ENCODE peak calls at places on chromosomes 11 and 22, in four cellular contexts. E is epithelial cell of esophagus, K is breast epithelium, Q is tibial artery. V is an unnamed sample.

GRCh38 chr11:32420937-32421532 is 14.3 kb downstream of the WT1 start:
- DNase-seq in E (no peak), K (no peak), Q (no peak), V (no peak)

GRCh38 chr11:35006389-35007128 is 90.1 kb downstream of the PDHX start:
- DNase-seq in E (no peak), K (no peak), Q (no peak), V (no peak)

GRCh38 chr22:19986410-19987341 is 29.9 kb downstream of the ARVCF start:
- DNase-seq in E (peak), K (peak), Q (peak), V (no peak)

GRCh38 chr11:22711212-22711770 is 44.9 kb downstream of the GAS2 start:
- DNase-seq in E (peak), K (no peak), Q (no peak), V (no peak)

GRCh38 chr11:6411594-6412031 is 7.3 kb downstream of the APBB1 start:
- DNase-seq in E (no peak), K (no peak), Q (no peak), V (no peak)

GRCh38 chr11:44208976-44209603 is 100.8 kb downstream of the ALX4 start:
- DNase-seq in E (no peak), K (no peak), Q (no peak), V (no peak)

GRCh38 chr22:18955696-18956095 is 19.6 kb upstream of the PRODH start:
- DNase-seq in E (no peak), K (no peak), Q (peak), V (no peak)

GRCh38 chr11:42526366-42526765 is 785.4 kb upstream of the API5 start:
- DNase-seq in E (no peak), K (no peak), Q (no peak), V (no peak)

GRCh38 chr11:15170170-15170569 is 55.4 kb downstream of the INSC start:
- DNase-seq in E (peak), K (no peak), Q (no peak), V (no peak)

GRCh38 chr11:17613428-17613962 is 66.4 kb downstream of the OTOG start:
- DNase-seq in E (no peak), K (no peak), Q (no peak), V (no peak)

GRCh38 chr11:8018742-8019631 is 31.9 kb downstream of the EIF3F start:
- DNase-seq in E (peak), K (peak), Q (peak), V (peak)

GRCh38 chr11:104104201-104104600 is 59.7 kb downstream of the PDGFD start:
- DNase-seq in E (no peak), K (no peak), Q (no peak), V (no peak)

GRCh38 chr11:116256155-116256554 is 516.6 kb downstream of the BUD13 start:
- DNase-seq in E (no peak), K (no peak), Q (no peak), V (no peak)

GRCh38 chr22:20777420-20778177 is 3.7 kb downstream of the SERPIND1 start:
- DNase-seq in E (peak), K (no peak), Q (peak), V (no peak)

GRCh38 chr11:78080818-78081495 is 1.3 kb upstream of the NDUFC2 start:
- DNase-seq in E (no peak), K (no peak), Q (no peak), V (no peak)

GRCh38 chr22:43881091-43882061 is 10.4 kb downstream of the PNPLA5 start:
- DNase-seq in E (no peak), K (no peak), Q (no peak), V (no peak)

GRCh38 chr11:839875-840617 is 2.3 kb downstream of the POLR2L start:
- DNase-seq in E (peak), K (no peak), Q (no peak), V (no peak)
- TF ChIP-seq CTCF in E (peak), K (no peak), Q (no peak), V (no peak)

DNA sequence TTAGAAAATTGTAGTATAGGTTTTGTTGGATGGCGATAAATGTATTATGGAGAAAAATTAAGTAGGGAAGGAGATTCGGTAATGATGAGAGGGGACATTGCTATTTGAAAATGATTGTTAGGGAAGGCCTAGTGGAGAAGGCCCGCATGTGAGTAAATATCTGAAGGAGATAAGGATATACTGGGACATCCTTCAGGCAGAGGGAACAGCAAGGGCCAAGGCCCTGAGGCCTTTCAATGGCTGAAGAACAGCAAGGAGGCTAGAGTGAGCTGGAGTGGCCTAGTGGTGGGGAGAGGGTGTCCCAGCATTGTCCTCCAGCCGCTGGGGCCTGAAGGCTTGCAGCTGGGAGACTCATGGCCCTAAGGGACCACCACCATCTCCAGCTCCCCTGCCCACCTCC is 23.2 kb upstream of the ARRB1 start:
- DNase-seq in E (no peak), K (no peak), Q (no peak), V (no peak)
- TF ChIP-seq CTCF in E (no peak), K (no peak), Q (no peak), V (no peak)

DNA sequence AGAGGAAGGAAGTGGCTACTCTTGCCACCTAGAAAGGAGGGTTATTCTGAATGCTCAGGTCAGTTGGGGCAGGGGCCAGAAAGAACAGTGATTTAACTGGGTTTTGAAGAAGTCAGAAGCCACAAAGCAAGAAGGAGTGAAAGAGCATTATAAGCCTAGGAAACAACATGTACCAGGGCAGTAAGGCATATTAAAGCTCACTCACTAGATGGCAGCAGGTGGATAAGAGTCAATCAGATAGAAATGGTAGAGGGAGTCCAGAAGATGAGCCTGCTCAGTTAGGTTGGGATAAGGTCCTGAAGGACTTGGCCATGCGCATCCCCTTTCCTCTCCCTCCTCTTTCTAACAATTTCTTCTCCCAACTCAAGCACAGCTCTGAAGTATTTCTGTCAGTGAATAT is 22.0 kb upstream of the PATE1 start:
- DNase-seq in E (peak), K (no peak), Q (no peak), V (no peak)
- TF ChIP-seq CTCF in E (peak), K (no peak), Q (no peak), V (no peak)

GRCh38 chr11:10658621-10659338 is 34.8 kb downstream of the IRAG1 start:
- DNase-seq in E (no peak), K (no peak), Q (no peak), V (no peak)
- TF ChIP-seq CTCF in E (no peak), K (no peak), Q (no peak), V (no peak)

GRCh38 chr11:59284773-59285129 is 72.0 kb upstream of the MPEG1 start:
- DNase-seq in E (no peak), K (no peak), Q (no peak), V (no peak)
- TF ChIP-seq CTCF in E (no peak), K (no peak), Q (no peak), V (no peak)

GRCh38 chr11:63015521-63016215 is at the start of gene SLC22A8:
- DNase-seq in E (no peak), K (no peak), Q (no peak), V (no peak)

GRCh38 chr11:63019506-63019905 is 3.9 kb upstream of the SLC22A8 start:
- DNase-seq in E (no peak), K (no peak), Q (no peak), V (no peak)

GRCh38 chr11:63014408-63015055 is 1.1 kb downstream of the SLC22A8 start:
- DNase-seq in E (no peak), K (no peak), Q (peak), V (no peak)

GRCh38 chr11:63020671-63021255 is 5.1 kb upstream of the SLC22A8 start:
- DNase-seq in E (no peak), K (no peak), Q (no peak), V (no peak)

GRCh38 chr11:63017306-63017974 is 1.8 kb upstream of the SLC22A8 start:
- DNase-seq in E (no peak), K (no peak), Q (no peak), V (no peak)
- TF ChIP-seq CTCF in E (no peak), K (no peak), Q (no peak), V (no peak)

DNA sequence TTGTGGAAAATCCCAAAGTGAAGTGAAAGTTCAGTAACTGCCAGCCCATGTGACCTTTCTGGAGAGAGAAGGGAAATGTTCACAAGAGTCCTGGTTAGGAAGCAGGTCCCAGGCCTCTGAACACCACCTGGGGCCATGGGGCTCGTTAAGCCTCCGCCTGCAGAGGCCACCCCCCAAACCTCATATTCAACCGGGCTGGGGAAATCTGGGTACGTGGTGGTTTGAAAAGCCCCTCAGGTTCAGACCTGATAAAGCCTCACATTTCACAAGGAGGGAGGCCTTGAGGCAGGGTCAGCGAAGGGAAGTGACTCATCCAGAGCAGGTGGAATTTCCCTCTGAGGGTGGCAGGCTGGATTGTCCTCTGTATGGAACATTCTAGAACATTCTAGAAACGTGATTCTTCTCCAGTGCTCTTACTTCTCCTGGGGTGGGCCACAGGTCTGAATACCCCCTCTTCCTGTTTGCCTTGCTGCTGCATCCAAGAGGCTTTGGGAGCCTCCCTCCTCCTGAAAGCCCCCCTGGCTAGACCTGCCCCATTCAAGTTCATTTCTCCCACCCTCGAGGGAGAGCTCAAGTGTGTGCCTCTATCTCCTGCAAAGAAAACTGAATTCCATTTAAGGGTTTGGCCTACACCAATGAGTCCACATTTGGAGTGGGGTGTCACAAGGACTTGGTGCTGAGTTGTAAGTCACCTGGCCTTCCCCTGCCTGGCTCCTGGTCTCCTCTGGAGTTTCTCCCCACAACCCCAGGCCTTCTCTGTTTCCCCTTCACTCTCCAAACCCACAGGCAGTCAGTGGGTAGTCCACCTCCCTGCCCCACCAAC is 6.3 kb downstream of the FXYD2 start:
- DNase-seq in E (peak), K (no peak), Q (no peak), V (no peak)
- TF ChIP-seq CTCF in E (no peak), K (no peak), Q (no peak), V (no peak)

GRCh38 chr11:130315354-130315970 is 745 bp upstream of the ZBTB44 start:
- DNase-seq in E (peak), K (peak), Q (peak), V (no peak)
- TF ChIP-seq CTCF in E (no peak), K (no peak), Q (no peak), V (no peak)

DNA sequence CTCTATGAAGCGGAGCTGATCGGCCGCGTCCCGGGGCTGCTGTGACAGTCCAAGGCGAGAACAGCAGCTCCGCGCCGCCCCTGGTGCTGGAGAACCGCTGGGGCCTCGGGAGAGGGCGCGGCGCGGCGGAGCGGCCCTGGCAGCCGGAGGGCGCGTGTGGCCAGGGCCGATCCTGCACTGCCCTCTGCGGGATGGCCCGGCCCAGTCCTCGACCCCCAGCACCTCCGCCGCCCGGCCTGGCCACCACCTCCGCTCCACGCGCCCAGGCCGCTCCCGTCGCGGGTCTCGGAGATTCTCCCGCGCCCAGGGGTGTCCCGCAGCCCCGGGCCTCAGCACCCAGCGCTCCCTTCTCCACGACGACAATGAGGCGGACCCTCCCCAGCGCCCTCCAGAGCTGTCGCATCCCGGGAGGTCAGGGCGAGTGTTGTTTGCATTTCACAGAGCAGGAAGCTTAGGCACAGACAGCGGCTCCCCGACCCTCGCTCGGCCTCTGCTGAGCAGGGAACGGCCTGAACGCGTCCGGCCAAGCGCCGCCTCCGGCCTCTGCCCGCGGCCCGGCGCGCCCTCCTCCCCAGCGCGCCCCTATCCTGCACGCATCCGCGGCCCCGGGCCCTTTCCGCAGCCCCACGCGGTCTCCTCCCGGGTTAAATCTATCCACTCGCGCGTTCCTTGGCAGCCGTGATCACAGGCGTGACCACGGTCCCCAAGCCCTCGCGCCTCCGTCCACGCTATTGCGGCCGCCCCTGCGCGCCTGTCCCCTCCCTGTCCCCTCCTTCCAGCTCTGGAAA is 109.7 kb downstream of the WNT7B start:
- DNase-seq in E (no peak), K (peak), Q (no peak), V (no peak)
- TF ChIP-seq CTCF in E (no peak), K (no peak), Q (peak), V (no peak)

GRCh38 chr11:67352546-67353316 is 615 bp downstream of the POLD4 start:
- DNase-seq in E (no peak), K (no peak), Q (peak), V (no peak)

GRCh38 chr11:67353317-67354313 is at the start of gene POLD4:
- DNase-seq in E (peak), K (peak), Q (peak), V (peak)

GRCh38 chr11:67355023-67355793 is 1.9 kb upstream of the POLD4 start:
- DNase-seq in E (no peak), K (no peak), Q (peak), V (no peak)

GRCh38 chr11:67355794-67356550 is 2.6 kb upstream of the POLD4 start:
- DNase-seq in E (no peak), K (no peak), Q (no peak), V (no peak)

DNA sequence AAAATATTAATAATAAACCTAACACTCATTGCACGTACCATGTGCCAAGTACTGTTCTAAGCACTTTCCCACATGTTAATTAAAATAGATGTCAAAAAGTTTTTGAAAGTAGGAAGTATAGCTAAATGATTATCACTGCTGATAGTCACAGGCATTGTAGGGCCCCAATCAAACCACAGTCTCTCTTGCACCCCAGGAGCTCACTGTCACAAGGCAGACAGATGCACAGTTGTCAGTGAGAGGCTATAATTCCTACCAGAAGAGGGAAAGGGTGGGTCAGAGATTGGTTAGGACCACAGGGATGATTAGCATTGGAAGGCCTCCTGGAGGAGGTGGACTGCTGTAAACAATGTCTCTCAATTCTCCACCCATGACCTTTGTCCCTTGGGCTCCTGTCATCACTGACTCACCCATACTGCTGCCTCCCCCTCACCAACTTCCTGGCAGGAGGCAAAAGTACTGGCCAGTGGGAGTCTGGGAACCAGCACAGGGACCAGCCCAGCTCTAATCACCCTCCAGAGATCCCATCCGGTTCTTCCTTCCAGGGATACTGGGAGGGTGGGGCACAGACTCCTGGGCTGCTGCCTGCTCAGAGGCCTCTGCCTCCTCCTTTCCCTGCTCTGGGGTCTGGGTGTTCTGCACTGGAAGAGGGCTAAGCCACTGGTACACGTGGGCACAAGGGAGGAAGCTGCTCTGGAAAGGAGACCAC is 1.1 kb upstream of the POLD4 start:
- DNase-seq in E (peak), K (no peak), Q (peak), V (peak)
- TF ChIP-seq CTCF in E (peak), K (no peak), Q (no peak), V (no peak)